ENCODE peak calls at places on chromosomes 11 and 22, in six cellular contexts. A is GM23338, L is OCI-LY7, O is HCT116, I is neural progenitor cell, P is SK-N-SH. M is an unnamed sample.

GRCh38 chr22:27961182-27961581 is 42.1 kb upstream of the PITPNB start:
- DNase-seq in A (no peak), L (no peak), O (no peak), I (no peak), P (no peak), M (no peak)

GRCh38 chr11:95415837-95416288 is 184.9 kb upstream of the SESN3 start:
- DNase-seq in A (no peak), L (no peak), O (no peak), I (no peak), P (no peak), M (no peak)

GRCh38 chr11:117884994-117885393 is 8.5 kb upstream of the FXYD6 start:
- DNase-seq in A (no peak), L (no peak), O (no peak), I (no peak), P (no peak), M (peak)

GRCh38 chr11:100557830-100558611 is 129.1 kb upstream of the ARHGAP42 start:
- DNase-seq in A (no peak), L (no peak), O (no peak), I (no peak), P (no peak), M (peak)

GRCh38 chr22:38315801-38316339 is 1.4 kb downstream of the CSNK1E start:
- DNase-seq in A (no peak), L (peak), O (no peak), I (no peak), P (no peak), M (peak)

GRCh38 chr22:20429254-20430100 is 8.1 kb downstream of the SCARF2 start:
- DNase-seq in A (peak), L (peak), O (no peak), I (peak), P (peak), M (no peak)

GRCh38 chr11:131356201-131356600 is 14.2 kb upstream of the NTM start:
- DNase-seq in A (no peak), L (no peak), O (no peak), I (no peak), P (no peak), M (no peak)

GRCh38 chr11:117099681-117100080 is 1.5 kb upstream of the SIK3 start:
- DNase-seq in A (no peak), L (no peak), O (no peak), I (peak), P (no peak), M (peak)

GRCh38 chr11:124402326-124402922 is 3.6 kb upstream of the OR8B3 start:
- DNase-seq in A (peak), L (peak), O (peak), I (peak), P (peak), M (peak)

GRCh38 chr11:61832207-61832606 is 4.1 kb downstream of the FADS2 start:
- DNase-seq in A (no peak), L (no peak), O (no peak), I (no peak), P (no peak), M (no peak)

GRCh38 chr11:61829806-61830205 is 1.7 kb downstream of the FADS2 start:
- DNase-seq in A (no peak), L (no peak), O (no peak), I (no peak), P (no peak), M (no peak)

GRCh38 chr11:61828379-61828628 is 204 bp downstream of the FADS2 start:
- DNase-seq in A (no peak), L (no peak), O (no peak), I (no peak), P (no peak), M (no peak)

GRCh38 chr11:61828629-61829407 is 718 bp downstream of the FADS2 start:
- DNase-seq in A (peak), L (no peak), O (no peak), I (peak), P (peak), M (peak)

DNA sequence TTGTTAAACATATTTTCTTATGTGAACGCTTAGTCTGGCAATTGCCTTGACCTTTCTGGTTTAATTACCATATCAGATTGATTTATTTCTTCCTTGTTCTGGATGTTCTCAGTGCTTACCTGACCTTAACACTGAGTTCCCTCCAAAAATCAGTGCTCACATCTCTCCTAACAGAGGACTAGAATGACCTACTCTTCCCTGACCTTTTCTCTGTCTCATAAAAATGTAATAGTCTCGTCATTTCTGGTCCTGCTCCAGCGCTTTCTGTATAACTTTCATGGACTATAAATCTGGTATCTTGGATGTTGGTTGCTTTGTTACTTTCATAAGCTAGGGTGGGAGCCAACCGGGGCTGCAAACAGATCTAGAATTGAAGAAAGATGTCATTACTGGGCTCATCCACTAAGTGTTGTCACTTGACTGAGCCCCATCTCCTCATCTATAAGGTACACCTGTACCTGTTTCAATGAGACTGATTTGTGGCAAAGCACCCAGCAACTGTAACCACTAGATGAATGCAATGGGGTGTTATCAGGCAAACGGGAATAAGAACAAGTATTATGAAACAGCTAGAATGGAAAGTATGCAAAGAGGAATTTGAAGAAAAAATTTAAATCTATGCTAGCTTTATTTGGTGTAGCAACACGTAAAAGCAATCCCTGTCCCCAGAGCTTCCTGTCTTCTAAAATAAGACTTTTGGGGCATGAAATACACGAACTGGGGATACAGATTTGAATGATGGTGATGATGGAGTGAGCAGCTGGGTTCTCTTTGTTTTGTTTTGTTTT is 2.4 kb downstream of the FADS2 start:
- DNase-seq in A (no peak), L (no peak), O (no peak), I (no peak), P (no peak), M (peak)
- H3K27ac ChIP-seq in A (peak), L (no peak), O (no peak), I (no peak), P (peak), M (no peak)

GRCh38 chr11:84468255-84468654 is 1158.9 kb downstream of the DLG2 start:
- DNase-seq in A (no peak), L (no peak), O (no peak), I (peak), P (no peak), M (no peak)
- TF ChIP-seq EZH2phosphoT487 in A (no peak), L (no peak), O (no peak), I (no peak), P (no peak), M (no peak)

DNA sequence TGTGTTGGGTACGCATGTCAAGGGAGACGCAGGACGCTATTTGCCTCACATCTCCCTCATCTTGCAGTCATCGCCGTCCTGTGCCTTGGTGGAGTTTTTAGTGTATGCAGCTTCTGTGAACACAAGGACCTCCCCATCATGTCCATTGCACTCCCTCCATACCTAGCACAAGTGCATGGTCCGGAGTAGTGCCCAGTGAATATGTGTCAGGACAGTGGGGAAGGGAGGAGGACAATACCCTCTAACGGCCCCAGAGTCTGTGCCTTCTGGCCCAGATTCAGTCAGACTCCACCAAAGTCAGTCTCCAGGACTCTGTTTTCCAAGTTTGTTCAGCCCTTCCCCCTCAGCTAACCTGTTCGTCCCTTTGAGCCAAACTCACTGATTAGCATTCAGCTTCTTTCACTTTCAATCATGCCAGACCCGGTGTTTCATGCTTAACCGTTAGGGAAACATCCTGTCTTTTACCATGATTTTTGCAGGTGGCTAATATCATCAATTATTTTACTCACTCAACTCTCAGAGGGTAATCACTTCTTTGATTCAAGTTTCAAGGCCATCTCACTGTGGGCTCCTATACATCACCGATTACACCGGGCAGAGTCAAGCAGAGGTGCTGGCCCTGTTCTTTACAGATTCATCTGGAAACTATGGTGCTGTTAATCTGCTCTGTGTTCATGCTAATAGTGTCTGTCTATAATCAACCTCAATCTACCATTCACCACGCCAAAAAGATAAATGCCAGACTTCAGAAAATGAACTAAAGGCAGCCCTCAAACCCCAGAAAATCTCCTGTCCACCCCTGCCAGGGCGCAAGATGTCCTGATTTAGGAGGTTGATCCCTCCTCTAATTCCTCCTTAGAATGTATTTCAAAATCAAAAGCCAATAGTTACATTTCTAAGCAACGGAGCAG is 156.5 kb downstream of the RRAS2 start:
- DNase-seq in A (no peak), L (peak), O (no peak), I (no peak), P (peak), M (no peak)
- H3K27ac ChIP-seq in A (no peak), L (no peak), O (no peak), I (no peak), P (peak), M (no peak)

DNA sequence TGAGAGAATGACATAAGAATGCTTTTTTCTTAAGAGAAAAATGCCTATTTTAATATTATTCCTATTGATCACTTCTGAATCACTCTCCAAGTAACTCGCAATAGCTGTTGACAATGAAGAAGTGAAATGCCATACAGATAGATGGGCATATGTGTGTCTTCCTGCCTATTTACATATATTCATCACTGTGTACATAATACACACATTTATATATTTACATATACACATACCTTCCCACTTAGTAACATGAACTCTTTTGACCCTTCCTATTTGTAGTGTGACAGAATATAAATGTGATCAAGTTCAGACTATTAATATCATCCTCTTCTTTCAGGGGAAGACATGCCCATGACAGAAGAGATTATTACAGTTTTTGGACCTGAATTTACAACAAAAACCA is 756.7 kb downstream of the DLG2 start:
- DNase-seq in A (no peak), L (no peak), O (no peak), I (no peak), P (no peak), M (no peak)
- TF ChIP-seq EZH2phosphoT487 in A (no peak), L (no peak), O (no peak), I (no peak), P (no peak), M (no peak)

GRCh38 chr22:24141586-24141985 is 39.7 kb upstream of the SUSD2 start:
- DNase-seq in A (no peak), L (no peak), O (no peak), I (no peak), P (no peak), M (peak)
- H3K27ac ChIP-seq in A (no peak), L (no peak), O (no peak), I (no peak), P (no peak), M (no peak)

DNA sequence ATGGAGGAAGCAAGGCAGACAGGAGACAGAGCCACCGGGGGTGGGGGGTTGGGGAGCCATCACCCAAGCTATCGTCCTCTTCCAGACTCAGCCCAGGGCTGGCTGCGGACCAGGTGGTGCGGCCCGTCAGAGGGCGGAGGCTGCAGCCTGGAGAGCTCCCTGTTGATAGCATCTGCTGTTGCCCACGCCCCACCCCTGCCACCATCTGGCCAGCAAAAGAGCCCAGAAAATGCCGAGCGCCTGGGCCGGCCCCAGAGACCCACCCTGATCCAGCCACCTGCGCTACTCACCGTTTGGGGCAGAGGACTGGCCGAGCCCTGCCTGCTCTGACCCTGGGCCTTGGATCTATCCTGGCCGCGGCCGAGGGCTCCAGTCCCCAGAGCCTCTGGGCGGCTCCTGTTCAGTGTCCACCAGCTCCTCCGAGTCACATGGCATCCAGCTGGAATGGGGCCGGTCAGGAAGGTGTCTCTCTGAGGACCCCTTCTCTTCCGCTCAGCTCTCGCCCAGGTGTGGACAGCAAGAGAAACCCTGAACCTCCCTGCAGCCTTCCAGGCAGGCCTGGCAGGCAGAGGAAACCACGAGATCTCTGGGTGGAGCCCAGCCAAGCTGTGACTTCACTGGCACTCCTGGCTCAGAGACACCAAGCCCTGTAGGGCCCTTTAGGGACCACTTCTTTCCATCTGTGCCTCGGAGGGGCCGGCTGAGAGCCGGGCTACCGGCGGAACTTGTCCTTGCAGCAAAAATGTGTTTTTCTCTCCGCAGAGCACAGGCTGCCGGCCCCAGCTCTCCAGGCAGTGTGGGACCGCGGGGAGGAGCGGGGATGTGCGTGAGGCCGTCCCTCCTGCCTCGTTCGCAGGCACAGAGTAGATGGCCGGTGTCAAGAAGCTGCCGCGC is at the start of gene MRGPRE:
- DNase-seq in A (peak), L (no peak), O (no peak), I (no peak), P (peak), M (peak)
- TF ChIP-seq EZH2phosphoT487 in A (no peak), L (no peak), O (no peak), I (no peak), P (no peak), M (no peak)

GRCh38 chr11:129377739-129378138 is 2.1 kb downstream of the BARX2 start:
- DNase-seq in A (no peak), L (no peak), O (no peak), I (no peak), P (no peak), M (no peak)

GRCh38 chr11:129374081-129374992 is 1.3 kb upstream of the BARX2 start:
- DNase-seq in A (peak), L (no peak), O (no peak), I (peak), P (peak), M (peak)

GRCh38 chr11:129376658-129377341 is 1.2 kb downstream of the BARX2 start:
- DNase-seq in A (no peak), L (no peak), O (no peak), I (peak), P (no peak), M (no peak)

GRCh38 chr11:129374993-129375721 is 491 bp upstream of the BARX2 start:
- DNase-seq in A (peak), L (no peak), O (no peak), I (no peak), P (peak), M (peak)

GRCh38 chr11:129375731-129376657 is at the start of gene BARX2:
- DNase-seq in A (peak), L (no peak), O (peak), I (peak), P (peak), M (peak)
- H3K27ac ChIP-seq in A (no peak), L (no peak), O (no peak), I (no peak), P (no peak), M (no peak)